ENCODE peak calls at places on chromosomes 2 and 18, in nine cellular contexts. X, C, L, P, T, A, Z, U and D are unnamed samples.

GRCh38 chr18:50649821-50650220 is 89.9 kb downstream of the MAPK4 start:
- DNase-seq in X (peak; percentile 88), C (peak; percentile 51), L (no peak), P (no peak), T (no peak), A (no peak), Z (no peak), U (no peak), D (no peak)

GRCh38 chr2:43465234-43465633 is 130.6 kb downstream of the THADA start:
- DNase-seq in X (no peak), C (no peak), L (no peak), P (no peak), T (no peak), A (no peak), Z (no peak), U (no peak), D (no peak)

GRCh38 chr18:56722518-56722917 is 71.4 kb downstream of the WDR7 start:
- DNase-seq in X (no peak), C (no peak), L (no peak), P (no peak), T (no peak), A (no peak), Z (no peak), U (no peak), D (no peak)

GRCh38 chr2:24672589-24672988 is 120.6 kb downstream of the PTRHD1 start:
- DNase-seq in X (no peak), C (no peak), L (no peak), P (no peak), T (no peak), A (no peak), Z (no peak), U (no peak), D (no peak)

GRCh38 chr2:55010149-55010591 is 40.1 kb downstream of the RTN4 start:
- DNase-seq in X (no peak), C (peak; percentile 49), L (no peak), P (no peak), T (no peak), A (peak; percentile 83), Z (no peak), U (peak; percentile 36), D (peak; percentile 93)

GRCh38 chr2:111069722-111070121 is 51.0 kb upstream of the BCL2L11 start:
- DNase-seq in X (no peak), C (no peak), L (no peak), P (no peak), T (no peak), A (no peak), Z (no peak), U (no peak), D (no peak)

GRCh38 chr18:30248061-30248460 is 794.5 kb downstream of the DSC3 start:
- DNase-seq in X (no peak), C (no peak), L (no peak), P (no peak), T (no peak), A (no peak), Z (no peak), U (no peak), D (no peak)

GRCh38 chr18:58558514-58558913 is 70.4 kb downstream of the ALPK2 start:
- DNase-seq in X (no peak), C (no peak), L (no peak), P (no peak), T (no peak), A (no peak), Z (no peak), U (no peak), D (no peak)

GRCh38 chr2:198327526-198327925 is 523.1 kb downstream of the PLCL1 start:
- DNase-seq in X (no peak), C (no peak), L (no peak), P (no peak), T (no peak), A (no peak), Z (no peak), U (no peak), D (no peak)

GRCh38 chr2:234626566-234627130 is 129.8 kb upstream of the ARL4C start:
- DNase-seq in X (no peak), C (no peak), L (no peak), P (no peak), T (no peak), A (no peak), Z (no peak), U (no peak), D (no peak)